ENCODE peak calls at places on chromosomes 1 and 21, in seven cellular contexts. U is stimulated activated CD4-positive, alpha-beta T cell treated with anti-CD3 and anti-CD28 coated beads, TNF-alpha, amount 100 ng/mL, for 24 hours; F is activated T-cell treated with anti-CD3 and anti-CD28 coated beads, Interleukin-2, amount 50 U/mL, for 24 hours; P is activated CD4-positive, alpha-beta T cell treated with anti-CD3 and anti-CD28 coated beads for 1 hour; D is HCT116; T is naive thymus-derived CD8-positive, alpha-beta T cell; Y is activated CD8-positive, alpha-beta T cell treated with anti-CD3 and anti-CD28 coated beads for 36 hours. Q is an unnamed sample.

GRCh38 chr1:169031566-169032224 is 74.8 kb upstream of the ATP1B1 start:
- DNase-seq in P (no peak), U (no peak), T (no peak), D (no peak), F (no peak), Y (no peak), Q (no peak)

GRCh38 chr1:204950353-204951001 is 79.8 kb downstream of the NFASC start:
- DNase-seq in U (no peak), F (no peak), T (no peak), Y (no peak), P (no peak), D (no peak), Q (no peak)

GRCh38 chr1:174534789-174535188 is 87.0 kb downstream of the GPR52 start:
- DNase-seq in P (no peak), U (no peak), F (no peak), Y (no peak), D (no peak), T (no peak), Q (no peak)

GRCh38 chr1:74785944-74786343 is 53.0 kb downstream of the TYW3 start:
- DNase-seq in F (no peak), Y (no peak), D (no peak), U (no peak), P (no peak), T (no peak), Q (no peak)

GRCh38 chr1:202551683-202552082 is 158.6 kb downstream of the SYT2 start:
- DNase-seq in U (no peak), Y (no peak), T (no peak), D (no peak), F (no peak), P (no peak), Q (no peak)

GRCh38 chr1:32349211-32349708 is 13.0 kb downstream of the FAM229A start:
- DNase-seq in F (no peak), U (no peak), P (no peak), D (no peak), Y (no peak), T (no peak), Q (no peak)

GRCh38 chr1:109877320-109877771 is 33.3 kb upstream of the CSF1 start:
- DNase-seq in D (no peak), U (no peak), P (no peak), Y (no peak), F (no peak), T (no peak), Q (peak)

GRCh38 chr1:235724716-235725115 is 75.1 kb upstream of the GNG4 start:
- DNase-seq in D (no peak), U (no peak), P (no peak), Y (no peak), F (no peak), T (no peak), Q (no peak)

GRCh38 chr1:206655471-206655882 is 20.1 kb downstream of the DYRK3 start:
- DNase-seq in D (no peak), F (no peak), T (no peak), Y (no peak), P (no peak), U (no peak), Q (no peak)

GRCh38 chr21:25963186-25963585 is 207.4 kb downstream of the APP start:
- DNase-seq in T (no peak), P (no peak), U (no peak), Y (no peak), D (peak), F (no peak), Q (no peak)

GRCh38 chr1:94819945-94820746 is at the start of gene SLC44A3:
- DNase-seq in T (no peak), U (peak), Y (peak), P (no peak), F (peak), D (no peak), Q (peak)

GRCh38 chr1:51627672-51628071 is 10.8 kb downstream of the OSBPL9 start:
- DNase-seq in U (no peak), F (no peak), T (peak), P (no peak), D (no peak), Y (no peak), Q (no peak)

GRCh38 chr1:48931571-48932251 is 155.0 kb upstream of the BEND5 start:
- DNase-seq in U (no peak), Y (no peak), P (no peak), T (no peak), F (no peak), D (no peak), Q (no peak)

GRCh38 chr1:94729287-94729686 is 90.9 kb upstream of the SLC44A3 start:
- DNase-seq in P (no peak), F (no peak), U (no peak), T (no peak), Y (no peak), D (no peak), Q (no peak)

GRCh38 chr1:65317866-65318653 is 8.7 kb downstream of the DNAJC6 start:
- DNase-seq in D (no peak), U (no peak), P (no peak), F (no peak), T (no peak), Y (no peak), Q (no peak)

GRCh38 chr1:218739426-218739825 is 394.3 kb downstream of the TGFB2 start:
- DNase-seq in F (no peak), D (no peak), Y (no peak), U (no peak), T (no peak), P (no peak), Q (no peak)